ENCODE peak calls at places on chromosomes 4 and X, in ten cellular contexts. D is HFF-Myc, J is uterus, N is heart right ventricle, F is Peyer's patch, P is tibial artery, U is fibroblast of mammary gland, Y is colonic mucosa, C is choroid plexus epithelial cell, L is fibroblast of pulmonary artery. T is an unnamed sample.

GRCh38 chrX:118632862-118633261 is 94.5 kb upstream of the IL13RA1 start:
- DNase-seq in U (no peak), F (no peak), P (no peak), D (no peak), N (no peak), J (no peak), C (no peak), Y (no peak), L (no peak), T (peak)

GRCh38 chrX:21831496-21831895 is 7.9 kb upstream of the MBTPS2 start:
- DNase-seq in U (no peak), L (no peak), J (no peak), C (peak), D (no peak), Y (no peak), P (no peak), F (no peak), N (no peak), T (no peak)

GRCh38 chrX:118502121-118502794 is 6.6 kb downstream of the DOCK11 start:
- DNase-seq in J (no peak), L (no peak), P (no peak), D (no peak), C (peak), Y (no peak), U (no peak), F (no peak), N (no peak), T (no peak)

GRCh38 chr4:141027421-141027820 is 105.8 kb downstream of the RNF150 start:
- DNase-seq in C (no peak), Y (no peak), F (no peak), L (no peak), N (no peak), J (no peak), D (no peak), P (no peak), U (peak), T (no peak)

GRCh38 chrX:49211074-49211473 is 11.1 kb upstream of the SYP start:
- DNase-seq in D (no peak), U (no peak), P (no peak), N (no peak), C (no peak), J (no peak), L (no peak), Y (no peak), F (no peak), T (no peak)

GRCh38 chr4:120348521-120348920 is 281.9 kb upstream of the MAD2L1 start:
- DNase-seq in C (no peak), Y (no peak), J (no peak), D (no peak), U (peak), L (no peak), F (no peak), N (no peak), P (no peak), T (no peak)

GRCh38 chr4:89829470-89830138 is 7.4 kb downstream of the SNCA start:
- DNase-seq in D (no peak), U (peak), L (peak), P (peak), N (no peak), Y (no peak), C (peak), F (no peak), J (no peak), T (peak)

GRCh38 chrX:149510386-149510785 is 5.3 kb upstream of the IDS start:
- DNase-seq in U (peak), C (no peak), J (no peak), N (no peak), L (peak), D (no peak), P (no peak), Y (no peak), F (no peak), T (no peak)

GRCh38 chr4:134471569-134471968 is 270.0 kb upstream of the PABPC4L start:
- DNase-seq in D (no peak), F (no peak), C (peak), P (no peak), N (no peak), L (peak), U (no peak), J (no peak), Y (no peak), T (no peak)

GRCh38 chr4:7395635-7396034 is 39.1 kb downstream of the PSAPL1 start:
- DNase-seq in L (no peak), D (no peak), C (no peak), N (no peak), Y (no peak), J (peak), U (no peak), F (no peak), P (no peak), T (no peak)

GRCh38 chrX:88613338-88613737 is 133.7 kb upstream of the CPXCR1 start:
- DNase-seq in J (no peak), L (peak), Y (no peak), P (no peak), N (no peak), D (no peak), C (peak), F (no peak), U (peak), T (no peak)

GRCh38 chr4:98522603-98523395 is 135.6 kb downstream of the TSPAN5 start:
- DNase-seq in F (no peak), J (no peak), N (no peak), D (peak), Y (no peak), P (no peak), C (peak), L (peak), U (peak), T (no peak)

GRCh38 chrX:40245411-40246140 is 147.8 kb upstream of the BCOR start:
- DNase-seq in F (no peak), N (no peak), C (peak), P (peak), L (peak), Y (no peak), U (peak), D (no peak), J (peak), T (no peak)

GRCh38 chrX:12972239-12972638 is 2.7 kb upstream of the TMSB4X start:
- DNase-seq in C (no peak), Y (no peak), J (no peak), U (no peak), N (no peak), L (no peak), D (no peak), P (no peak), F (no peak), T (no peak)
- H3K4me3 ChIP-seq in C (no peak), Y (no peak), J (no peak), U (no peak), N (peak), L (no peak), D (no peak), P (no peak), F (peak), T (peak)

GRCh38 chr4:1512738-1513660 is 106.8 kb upstream of the NKX1-1 start:
- DNase-seq in L (peak), N (peak), F (peak), Y (peak), P (no peak), U (no peak), C (peak), J (peak), D (no peak), T (no peak)
- TF ChIP-seq CTCF in L (peak), N (peak), F (peak), Y (peak), P (no peak), U (no peak), C (peak), J (peak), D (peak), T (no peak)

DNA sequence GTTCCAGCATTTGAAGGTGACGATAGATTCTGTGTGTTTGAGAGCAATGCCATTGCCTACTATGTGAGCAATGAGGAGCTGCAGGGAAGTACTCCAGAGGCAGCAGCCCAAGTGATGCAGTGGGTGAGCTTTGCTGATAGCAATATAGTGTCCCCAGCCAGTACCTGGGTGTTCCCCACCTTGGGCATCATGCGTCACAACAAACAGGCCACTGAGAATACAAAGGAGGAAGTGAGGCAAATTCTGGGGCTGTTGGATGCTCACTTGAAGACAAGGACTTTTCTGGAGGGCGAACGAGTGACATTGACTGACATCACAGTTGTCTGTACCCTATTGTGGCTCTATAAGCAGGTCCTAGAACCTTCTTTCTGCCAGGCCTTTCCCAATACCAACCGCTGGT is 142.0 kb downstream of the PLS3 start:
- DNase-seq in F (no peak), U (no peak), D (no peak), P (no peak), C (no peak), L (no peak), J (no peak), N (no peak), Y (no peak), T (no peak)
- H3K4me3 ChIP-seq in F (no peak), U (no peak), D (no peak), P (no peak), C (no peak), L (no peak), J (no peak), N (no peak), Y (no peak), T (no peak)

GRCh38 chr4:77375866-77376607 is 219.0 kb downstream of the CCNG2 start:
- DNase-seq in L (no peak), D (no peak), J (no peak), C (no peak), N (no peak), P (no peak), Y (no peak), U (no peak), F (no peak), T (no peak)

GRCh38 chr4:77372375-77372774 is 215.4 kb downstream of the CCNG2 start:
- DNase-seq in L (no peak), F (no peak), U (no peak), D (no peak), J (no peak), Y (no peak), N (no peak), C (no peak), P (no peak), T (no peak)

GRCh38 chr4:77376788-77377460 is 219.9 kb downstream of the CCNG2 start:
- DNase-seq in D (no peak), J (no peak), F (no peak), U (no peak), L (no peak), Y (no peak), P (no peak), N (no peak), C (no peak), T (no peak)
- TF ChIP-seq CTCF in D (no peak), J (no peak), F (no peak), U (no peak), L (no peak), Y (no peak), P (no peak), N (no peak), C (no peak), T (peak)

GRCh38 chrX:111259559-111259958 is 10.7 kb downstream of the CAPN6 start:
- DNase-seq in U (no peak), N (no peak), F (no peak), J (no peak), C (no peak), D (no peak), P (no peak), Y (no peak), L (no peak), T (no peak)

GRCh38 chrX:111254896-111255693 is 15.2 kb downstream of the CAPN6 start:
- DNase-seq in J (no peak), U (no peak), N (no peak), C (peak), P (no peak), F (no peak), D (no peak), L (no peak), Y (no peak), T (no peak)
- H3K4me3 ChIP-seq in J (no peak), U (no peak), N (no peak), C (no peak), P (no peak), F (no peak), D (no peak), L (no peak), Y (no peak), T (no peak)

GRCh38 chrX:76109654-76110053 is 63.2 kb upstream of the PBDC1 start:
- DNase-seq in N (no peak), D (no peak), J (no peak), L (no peak), C (no peak), U (no peak), F (no peak), Y (no peak), P (no peak), T (no peak)
- TF ChIP-seq CTCF in N (no peak), D (no peak), J (no peak), L (no peak), C (no peak), U (no peak), F (no peak), Y (no peak), P (no peak), T (no peak)

T was measured in GM12865.